ENCODE peak calls at places on chromosomes 2 and 18, in six cellular contexts. A is NB4, E is endothelial cell of umbilical vein, J is A549, S is K562, O is GM12878. P is an unnamed sample.

GRCh38 chr2:122481717-122482116 is 726.3 kb downstream of the TSN start:
- DNase-seq in O (no peak), S (no peak), A (no peak), E (no peak), J (no peak), P (no peak)

GRCh38 chr18:79942786-79943607 is 8.5 kb downstream of the SLC66A2 start:
- DNase-seq in A (no peak), S (no peak), E (no peak), J (no peak), O (no peak), P (no peak)

GRCh38 chr2:88729061-88729745 is 37.7 kb downstream of the RPIA start:
- DNase-seq in J (no peak), A (peak), E (peak), S (no peak), O (no peak), P (no peak)

GRCh38 chr18:36321636-36322407 is 24.3 kb downstream of the FHOD3 start:
- DNase-seq in A (no peak), J (no peak), E (no peak), O (no peak), S (no peak), P (no peak)

GRCh38 chr2:224407241-224407680 is 5.4 kb upstream of the FAM124B start:
- DNase-seq in J (no peak), A (no peak), E (peak), S (no peak), O (no peak), P (no peak)

GRCh38 chr18:79922971-79923411 is 28.5 kb downstream of the SLC66A2 start:
- DNase-seq in S (no peak), O (no peak), J (no peak), A (no peak), E (no peak), P (no peak)

GRCh38 chr2:233349005-233349998 is 5.0 kb upstream of the DGKD start:
- DNase-seq in O (no peak), J (no peak), E (peak), A (peak), S (no peak), P (peak)

GRCh38 chr2:59449264-59449663 is 1104.2 kb downstream of the BCL11A start:
- DNase-seq in A (peak), J (no peak), O (no peak), E (no peak), S (no peak), P (no peak)

GRCh38 chr2:47639469-47639868 is 143.5 kb upstream of the MSH6 start:
- DNase-seq in A (no peak), S (no peak), J (no peak), E (no peak), O (no peak), P (no peak)

GRCh38 chr2:157891630-157892016 is 15.5 kb upstream of the ACVR1 start:
- DNase-seq in A (no peak), E (no peak), J (no peak), S (no peak), O (no peak), P (no peak)

GRCh38 chr18:76530846-76531245 is 35.8 kb upstream of the ZNF516 start:
- DNase-seq in O (no peak), J (no peak), S (no peak), A (peak), E (no peak), P (no peak)

GRCh38 chr2:78486565-78486964 is 538.9 kb upstream of the REG3G start:
- DNase-seq in J (no peak), E (no peak), A (no peak), S (no peak), O (no peak), P (no peak)

GRCh38 chr18:28826062-28826565 is 649.2 kb upstream of the CDH2 start:
- DNase-seq in S (no peak), J (no peak), E (no peak), A (no peak), O (no peak), P (no peak)

GRCh38 chr18:74271656-74272055 is 20.1 kb downstream of the CYB5A start:
- DNase-seq in S (no peak), J (no peak), E (no peak), O (no peak), A (no peak), P (no peak)

GRCh38 chr2:188414412-188414811 is 122.7 kb downstream of the GULP1 start:
- DNase-seq in A (no peak), E (no peak), J (peak), O (no peak), S (no peak), P (no peak)

GRCh38 chr2:85243101-85244072 is 84.4 kb downstream of the TGOLN2 start:
- DNase-seq in S (peak), J (peak), O (no peak), E (peak), A (peak), P (peak)

GRCh38 chr2:151560289-151560688 is 150.6 kb downstream of the RIF1 start:
- DNase-seq in O (no peak), E (peak), J (no peak), S (no peak), A (no peak), P (no peak)

GRCh38 chr2:182611009-182611408 is 105.0 kb upstream of the DNAJC10 start:
- DNase-seq in E (no peak), S (no peak), J (no peak), O (no peak), A (no peak), P (no peak)

GRCh38 chr2:42804338-42804737 is 12.0 kb upstream of the HAAO start:
- DNase-seq in O (no peak), S (no peak), E (no peak), J (no peak), A (peak), P (no peak)

DNA sequence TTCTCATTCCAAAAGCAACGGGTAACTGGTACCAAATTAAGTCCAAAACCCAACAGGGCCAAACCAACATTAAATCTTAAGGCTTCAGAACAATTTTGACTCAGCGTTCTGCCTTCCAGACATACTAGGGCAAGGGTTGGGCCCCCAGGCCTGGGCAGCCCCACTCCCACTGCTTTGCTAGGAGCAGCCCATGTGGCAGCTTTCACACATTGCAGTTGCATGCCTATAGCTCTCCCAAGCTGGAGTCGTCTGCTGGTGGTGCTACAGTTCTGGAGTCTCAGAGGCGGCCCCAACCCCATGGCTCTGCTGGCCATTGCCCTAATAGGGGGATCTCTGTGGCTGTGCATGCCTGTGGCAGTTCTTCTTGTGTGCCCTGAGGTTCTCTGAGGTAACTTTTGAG is 37.6 kb upstream of the CD226 start:
- DNase-seq in O (no peak), A (no peak), S (no peak), E (no peak), J (no peak), P (no peak)
- TF ChIP-seq MYC in O (no peak), A (no peak), S (no peak), E (no peak), J (no peak), P (no peak)

GRCh38 chr2:74458957-74459290 is 686 bp downstream of the WBP1 start:
- DNase-seq in J (no peak), S (no peak), E (no peak), A (no peak), O (no peak), P (no peak)

GRCh38 chr2:74458132-74458956 is at the start of gene WBP1:
- DNase-seq in J (peak), S (peak), A (peak), E (peak), O (peak), P (peak)

GRCh38 chr2:74457549-74458131 is 598 bp upstream of the WBP1 start:
- DNase-seq in A (peak), O (no peak), S (no peak), J (peak), E (no peak), P (peak)

GRCh38 chr2:74457129-74457548 is 1.1 kb upstream of the WBP1 start:
- DNase-seq in A (no peak), O (no peak), S (no peak), J (no peak), E (peak), P (no peak)

GRCh38 chr2:74454654-74455511 is at the start of gene INO80B:
- DNase-seq in J (peak), E (peak), S (peak), A (peak), O (peak), P (peak)
- TF ChIP-seq MYC in J (peak), E (no peak), S (peak), A (peak), O (no peak), P (peak)

DNA sequence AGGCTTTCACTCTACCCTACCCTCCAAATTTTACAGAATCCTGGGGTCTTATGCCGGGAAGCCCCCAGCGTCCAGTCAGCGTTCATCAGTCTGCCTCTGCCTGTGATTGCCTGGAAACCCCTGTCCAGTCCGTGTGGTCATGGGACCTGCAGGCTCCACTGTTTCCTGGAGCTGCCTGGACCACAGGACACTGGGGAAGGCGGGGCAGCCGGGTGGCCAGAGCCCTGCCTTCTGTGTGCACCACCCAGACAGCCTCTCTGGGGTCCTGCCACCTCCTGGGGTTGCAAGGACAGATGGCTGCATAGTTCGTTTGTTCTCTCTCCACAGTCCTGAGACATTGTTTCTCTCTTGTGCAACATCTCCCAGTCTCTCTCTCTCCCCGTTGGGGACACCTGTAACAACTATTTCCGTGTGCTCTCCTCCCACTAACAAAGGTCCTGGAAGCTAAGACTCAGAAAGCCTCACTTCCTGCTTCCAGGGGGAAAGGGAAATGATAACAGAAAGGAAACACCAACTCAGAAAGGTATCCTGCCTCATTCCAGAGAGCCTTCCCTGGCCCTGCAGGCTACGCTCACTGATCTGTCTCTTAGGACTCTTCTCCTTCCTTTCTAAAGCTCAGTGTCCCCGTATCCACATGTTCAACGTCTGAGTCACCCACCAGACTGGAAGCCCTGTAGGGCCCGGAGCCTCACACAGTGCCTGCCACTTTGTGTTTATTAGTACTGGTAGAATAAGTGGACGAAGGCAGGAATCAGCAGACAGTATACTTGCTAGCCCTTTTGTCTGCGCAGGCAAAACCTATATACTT is 192.8 kb upstream of the RAB12 start:
- DNase-seq in E (no peak), A (no peak), J (no peak), S (no peak), O (no peak), P (peak)
- TF ChIP-seq MYC in E (no peak), A (no peak), J (no peak), S (no peak), O (no peak), P (no peak)

GRCh38 chr18:10140461-10140911 is 226.7 kb downstream of the VAPA start:
- DNase-seq in S (no peak), A (peak), E (no peak), O (no peak), J (peak), P (no peak)
- TF ChIP-seq MYC in S (no peak), A (no peak), E (no peak), O (no peak), J (no peak), P (no peak)

DNA sequence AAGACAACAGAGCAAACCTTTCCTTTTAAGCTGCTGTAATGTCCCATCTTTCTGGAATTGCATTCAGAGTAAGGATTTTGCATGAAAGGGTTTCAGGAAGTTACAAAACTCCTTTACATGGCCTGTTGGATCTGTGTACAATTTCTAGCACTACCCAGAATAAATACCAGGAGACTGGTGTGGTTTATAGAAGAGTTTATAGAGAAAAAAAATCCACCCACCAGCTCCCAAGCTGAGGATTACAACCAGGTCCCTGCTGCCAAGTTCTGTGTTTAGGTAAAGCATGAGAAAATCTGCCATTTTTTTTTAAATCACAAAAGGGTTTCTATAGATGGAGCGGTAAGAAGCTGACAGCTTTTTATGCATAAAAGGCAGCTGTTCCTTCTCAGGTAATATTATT is 545.4 kb upstream of the ZEB2 start:
- DNase-seq in J (no peak), S (no peak), O (no peak), A (no peak), E (no peak), P (no peak)
- TF ChIP-seq MYC in J (no peak), S (no peak), O (no peak), A (no peak), E (no peak), P (no peak)

P was measured in HepG2.